ENCODE peak calls at places on chromosomes 3 and 15, in seven cellular contexts. D is heart right ventricle; W is cardiac muscle cell; Y is CD4-positive, alpha-beta T cell; I is RWPE1; Q is HCT116; T is WERI-Rb-1. X is an unnamed sample.

GRCh38 chr3:128336337-128337156 is 130.1 kb downstream of the DNAJB8 start:
- DNase-seq in D (no peak), W (no peak), Y (no peak), I (no peak), Q (no peak), T (no peak), X (no peak)

GRCh38 chr15:59138243-59138642 is 33.3 kb downstream of the CCNB2 start:
- DNase-seq in D (peak), W (peak), Y (peak), I (no peak), Q (peak), T (peak), X (peak)

GRCh38 chr3:62892045-62892444 is 16.8 kb upstream of the CADPS start:
- DNase-seq in D (no peak), W (no peak), Y (no peak), I (no peak), Q (no peak), T (no peak), X (no peak)

GRCh38 chr3:186002884-186003472 is 65.2 kb upstream of the TRA2B start:
- DNase-seq in D (no peak), W (peak), Y (no peak), I (peak), Q (peak), T (peak), X (peak)

GRCh38 chr15:101530224-101530958 is 40.9 kb upstream of the PCSK6 start:
- DNase-seq in D (no peak), W (no peak), Y (no peak), I (no peak), Q (no peak), T (no peak), X (peak)

GRCh38 chr3:10189557-10190374 is 25.0 kb downstream of the IRAK2 start:
- DNase-seq in D (peak), W (peak), Y (no peak), I (peak), Q (no peak), T (no peak), X (peak)

GRCh38 chr3:70930066-70930465 is 617.6 kb upstream of the MDFIC2 start:
- DNase-seq in D (no peak), W (no peak), Y (no peak), I (no peak), Q (no peak), T (no peak), X (no peak)

GRCh38 chr3:51568041-51568440 is 29.5 kb downstream of the RAD54L2 start:
- DNase-seq in D (no peak), W (no peak), Y (no peak), I (no peak), Q (no peak), T (no peak), X (no peak)

GRCh38 chr3:134621824-134622223 is 29.0 kb downstream of the KY start:
- DNase-seq in D (no peak), W (peak), Y (no peak), I (no peak), Q (no peak), T (no peak), X (no peak)

GRCh38 chr3:139939681-139940190 is 4.8 kb downstream of the CLSTN2 start:
- DNase-seq in D (no peak), W (no peak), Y (no peak), I (no peak), Q (no peak), T (no peak), X (no peak)

GRCh38 chr3:39338201-39338600 is 8.7 kb downstream of the CCR8 start:
- DNase-seq in D (no peak), W (no peak), Y (no peak), I (no peak), Q (no peak), T (no peak), X (no peak)

DNA sequence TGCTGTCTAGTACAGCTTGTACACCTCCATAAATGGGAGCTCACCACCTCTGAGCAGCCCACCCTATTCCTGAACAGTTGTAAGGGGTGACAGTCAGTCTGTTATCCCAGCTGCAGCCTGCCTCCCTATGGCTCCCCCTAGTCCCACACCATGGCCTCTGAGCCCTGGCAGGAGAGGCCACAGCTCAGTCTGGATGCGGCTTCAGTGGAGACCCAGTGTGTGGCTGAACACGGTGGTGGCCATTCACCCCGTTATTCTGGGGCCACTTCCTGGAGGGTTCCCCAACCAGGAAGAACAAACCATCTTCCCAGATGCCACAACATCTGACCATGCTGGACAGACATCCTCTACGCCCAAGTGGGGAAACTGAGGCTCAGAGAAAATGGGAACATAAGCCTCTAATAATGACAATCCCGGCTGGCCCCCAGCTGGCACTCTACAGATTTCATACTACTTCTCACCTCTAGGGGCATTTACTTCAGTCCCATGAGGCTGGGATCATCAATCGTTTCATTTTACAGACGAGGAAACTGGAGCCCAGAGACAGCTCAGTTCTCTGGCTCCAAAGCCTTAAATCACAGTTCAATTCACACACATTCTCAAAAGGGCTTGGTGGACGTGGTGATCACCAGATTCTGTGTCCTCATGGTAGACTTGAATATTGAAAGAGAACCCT is 9.3 kb upstream of the GRIP2 start:
- DNase-seq in D (no peak), W (no peak), Y (no peak), I (peak), Q (peak), T (no peak), X (no peak)
- TF ChIP-seq CTCF in D (peak), W (peak), Y (no peak), I (peak), Q (peak), T (peak), X (peak)

GRCh38 chr3:136685882-136686281 is 66.3 kb downstream of the STAG1 start:
- DNase-seq in D (no peak), W (no peak), Y (no peak), I (no peak), Q (no peak), T (no peak), X (no peak)
- TF ChIP-seq CTCF in D (no peak), W (no peak), Y (no peak), I (no peak), Q (no peak), T (no peak), X (no peak)

DNA sequence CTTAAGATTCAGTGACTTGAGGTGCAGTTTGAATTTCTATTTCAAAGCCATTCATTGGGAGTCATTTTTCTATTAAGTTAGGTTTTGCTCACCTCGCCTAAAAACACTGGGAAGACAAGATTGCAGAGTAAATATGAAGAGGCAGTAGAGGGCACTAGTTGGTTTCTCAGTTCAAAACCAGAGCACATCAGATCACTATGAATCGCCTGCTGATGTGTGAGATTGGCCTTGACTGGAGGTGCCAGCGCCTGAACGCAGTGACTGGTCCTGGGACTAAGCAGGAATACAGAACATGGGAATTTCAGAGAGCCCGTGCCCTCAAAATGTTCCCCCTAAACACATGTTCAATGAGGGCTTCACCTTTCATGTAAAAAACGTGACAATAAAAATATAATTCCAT is 229.0 kb downstream of the ITPR1 start:
- DNase-seq in D (peak), W (peak), Y (no peak), I (peak), Q (peak), T (peak), X (peak)
- TF ChIP-seq CTCF in D (peak), W (peak), Y (no peak), I (peak), Q (peak), T (peak), X (peak)

DNA sequence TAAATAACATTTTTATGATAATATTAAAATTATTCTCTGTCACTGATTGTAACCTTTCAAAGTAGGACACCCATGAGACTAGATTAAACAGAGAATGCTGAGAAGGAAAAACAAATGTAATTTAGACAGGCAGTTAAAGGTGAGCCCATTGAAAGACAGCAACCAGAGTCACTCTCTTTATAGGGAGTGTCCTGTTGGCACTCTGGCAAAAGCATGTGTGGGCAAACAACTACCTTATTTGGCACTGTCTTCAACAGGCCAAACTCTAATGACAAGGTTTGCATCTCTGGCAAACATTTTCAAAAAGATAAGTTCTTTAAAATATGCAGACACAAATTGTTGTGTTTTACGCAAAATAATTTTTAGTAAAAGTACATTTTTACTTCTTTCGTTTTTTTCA is 29.8 kb downstream of the NFKBIZ start:
- DNase-seq in D (no peak), W (no peak), Y (no peak), I (no peak), Q (no peak), T (no peak), X (no peak)
- TF ChIP-seq CTCF in D (no peak), W (no peak), Y (no peak), I (no peak), Q (no peak), T (no peak), X (no peak)

DNA sequence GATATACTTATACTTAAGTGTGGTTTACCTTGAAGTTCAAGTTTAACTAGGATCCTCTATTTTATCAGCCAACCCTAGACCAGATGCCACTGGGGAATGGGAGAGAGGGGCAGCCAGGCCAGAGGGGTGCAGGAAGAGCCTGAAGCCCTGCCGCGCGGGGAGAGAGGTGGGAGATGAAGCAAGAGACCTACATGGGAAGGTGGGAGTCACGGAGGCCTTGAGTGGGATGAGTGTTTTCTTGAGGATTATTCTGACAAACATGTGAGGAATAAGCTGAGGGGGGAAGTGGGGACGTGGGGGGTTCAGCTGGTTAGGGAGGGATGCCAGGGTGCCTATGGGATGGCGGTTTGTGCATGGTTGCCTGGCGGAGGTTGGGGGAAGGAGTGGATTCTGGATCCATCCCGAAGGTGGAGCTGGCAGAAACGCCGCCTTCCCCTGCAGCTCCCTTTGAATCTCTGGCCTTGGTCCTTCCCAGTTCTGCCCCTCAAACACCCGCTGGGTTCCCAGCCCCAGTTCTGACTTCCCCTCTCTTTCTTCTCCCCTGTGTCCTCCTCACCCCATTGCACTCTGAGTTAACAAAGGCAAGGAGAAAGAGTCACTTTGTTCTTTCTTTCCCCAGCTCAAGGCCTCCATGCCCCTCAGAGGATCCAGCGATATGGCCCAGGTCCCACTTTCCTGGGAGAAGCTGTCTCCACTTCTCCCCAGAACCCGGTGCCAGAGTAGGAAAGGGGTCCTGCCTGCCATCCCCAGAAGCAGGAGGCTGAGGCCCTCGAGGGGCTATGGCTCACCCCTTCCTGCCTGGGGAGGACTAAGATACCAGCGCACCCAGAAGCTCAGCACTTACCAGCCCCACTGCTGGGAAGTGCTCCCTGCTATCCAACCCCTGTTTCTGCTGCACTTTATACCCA is 274.2 kb downstream of the UACA start:
- DNase-seq in D (no peak), W (no peak), Y (no peak), I (no peak), Q (no peak), T (no peak), X (no peak)
- TF ChIP-seq CTCF in D (no peak), W (no peak), Y (no peak), I (no peak), Q (no peak), T (no peak), X (no peak)

GRCh38 chr3:132007617-132008016 is 27.2 kb downstream of the CPNE4 start:
- DNase-seq in D (no peak), W (no peak), Y (no peak), I (no peak), Q (no peak), T (no peak), X (no peak)

GRCh38 chr3:132008841-132009638 is 25.8 kb downstream of the CPNE4 start:
- DNase-seq in D (no peak), W (no peak), Y (no peak), I (no peak), Q (no peak), T (no peak), X (peak)

GRCh38 chr3:132004571-132004970 is 30.2 kb downstream of the CPNE4 start:
- DNase-seq in D (no peak), W (peak), Y (no peak), I (no peak), Q (no peak), T (no peak), X (no peak)

GRCh38 chr3:132003685-132004084 is 31.1 kb downstream of the CPNE4 start:
- DNase-seq in D (no peak), W (no peak), Y (no peak), I (no peak), Q (no peak), T (no peak), X (no peak)

DNA sequence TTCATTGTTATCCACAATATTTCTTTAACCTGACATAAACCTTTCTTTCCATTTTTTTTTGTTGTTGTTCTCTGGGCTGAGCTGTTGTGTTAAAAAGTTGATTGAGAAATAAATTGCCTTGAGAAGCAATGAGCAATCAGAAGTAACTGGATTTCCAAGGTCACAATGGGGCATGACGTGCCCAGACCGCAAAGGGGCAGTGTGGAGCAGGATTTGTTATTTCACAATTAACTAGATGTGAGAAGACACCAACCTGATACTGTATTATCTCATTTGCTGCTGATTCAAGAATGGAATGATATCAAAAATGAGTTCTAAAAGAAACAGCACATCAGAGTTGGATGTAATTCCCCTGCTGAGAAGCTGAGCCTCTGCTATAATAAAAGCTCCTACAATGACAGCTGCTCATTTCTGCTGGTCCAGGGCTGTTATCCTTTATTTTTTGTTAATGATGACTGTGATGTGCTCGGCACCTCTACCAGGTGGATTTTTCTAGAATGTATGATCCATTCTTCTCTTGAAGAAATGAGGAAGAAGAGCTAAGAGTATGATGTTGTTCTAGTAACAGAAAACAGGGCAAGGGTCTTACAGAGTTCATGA is 28.1 kb downstream of the CPNE4 start:
- DNase-seq in D (peak), W (peak), Y (no peak), I (peak), Q (peak), T (no peak), X (peak)
- TF ChIP-seq CTCF in D (peak), W (peak), Y (no peak), I (peak), Q (peak), T (peak), X (peak)

DNA sequence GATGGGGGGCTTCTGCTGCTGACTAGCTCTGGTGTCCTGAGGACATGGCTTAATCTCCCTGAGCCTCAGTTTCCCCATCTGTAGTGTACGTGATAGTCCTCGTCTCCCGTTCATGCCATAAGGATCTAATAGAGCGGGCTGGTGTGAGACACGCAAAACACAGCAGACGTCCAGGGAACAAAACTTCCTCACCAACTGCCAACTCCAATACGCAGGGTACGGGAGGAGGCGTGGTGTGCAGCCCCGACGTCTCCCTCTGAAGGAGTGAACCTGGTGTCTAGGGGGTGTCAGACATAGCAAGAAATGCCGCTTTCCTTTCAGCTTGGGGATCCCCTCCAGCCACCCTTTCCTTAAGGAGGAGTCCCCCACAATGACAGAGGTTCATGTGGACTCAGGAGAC is 55.0 kb downstream of the SMAD6 start:
- DNase-seq in D (no peak), W (no peak), Y (no peak), I (no peak), Q (no peak), T (no peak), X (no peak)
- TF ChIP-seq CTCF in D (no peak), W (no peak), Y (no peak), I (no peak), Q (no peak), T (no peak), X (no peak)

GRCh38 chr15:29088666-29089065 is 181.0 kb downstream of the NSMCE3 start:
- DNase-seq in D (no peak), W (no peak), Y (no peak), I (no peak), Q (no peak), T (no peak), X (no peak)

GRCh38 chr15:29090617-29091466 is 178.8 kb downstream of the NSMCE3 start:
- DNase-seq in D (no peak), W (peak), Y (peak), I (peak), Q (peak), T (peak), X (no peak)

GRCh38 chr15:29091666-29092065 is 178.0 kb downstream of the NSMCE3 start:
- DNase-seq in D (no peak), W (no peak), Y (no peak), I (no peak), Q (no peak), T (no peak), X (no peak)

GRCh38 chr15:29087521-29088285 is 181.9 kb downstream of the NSMCE3 start:
- DNase-seq in D (no peak), W (no peak), Y (no peak), I (no peak), Q (no peak), T (no peak), X (no peak)

DNA sequence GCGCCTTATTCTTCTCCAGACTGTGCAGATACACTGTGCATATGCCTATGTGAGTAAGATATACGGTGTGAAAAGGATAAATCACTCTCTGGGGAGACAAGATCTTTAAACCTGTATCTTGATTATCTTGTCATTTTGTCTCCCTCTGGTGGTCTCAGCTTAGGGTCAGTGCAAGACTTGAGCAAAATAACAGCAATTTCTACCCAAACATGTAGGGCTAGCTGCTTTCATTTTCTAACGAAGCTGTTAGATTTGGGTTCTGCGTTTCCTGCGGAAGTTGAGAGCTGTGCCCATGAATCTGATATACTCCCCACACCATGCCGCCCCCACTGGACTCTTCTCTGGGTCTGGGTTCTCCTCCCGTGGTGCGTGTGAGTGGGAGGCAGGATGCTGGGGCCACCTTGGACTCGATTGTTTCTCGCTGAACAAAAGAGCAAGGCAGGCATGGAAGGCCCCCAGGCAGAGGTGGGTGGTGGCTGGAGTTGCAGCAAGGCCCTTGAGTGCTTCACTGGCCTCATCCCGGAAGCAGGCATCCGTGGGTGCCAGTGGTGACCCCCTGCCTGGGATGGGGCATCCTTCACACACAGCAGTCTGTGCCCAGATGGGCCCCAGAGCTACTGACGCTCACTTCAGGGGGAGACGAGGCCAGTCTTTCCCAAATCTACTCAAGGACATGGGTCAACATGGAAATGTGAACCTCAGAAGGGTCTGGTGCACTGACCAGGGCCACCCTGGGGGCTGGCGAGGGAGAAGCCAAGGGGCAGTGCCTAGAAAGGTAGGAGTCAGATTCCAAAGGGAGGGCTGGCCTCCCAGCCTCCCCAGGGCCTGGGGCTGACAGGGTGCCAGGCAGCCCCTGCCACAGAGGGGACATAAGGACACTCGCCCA is 179.6 kb downstream of the NSMCE3 start:
- DNase-seq in D (no peak), W (peak), Y (no peak), I (no peak), Q (no peak), T (no peak), X (no peak)
- TF ChIP-seq CTCF in D (no peak), W (peak), Y (no peak), I (no peak), Q (no peak), T (peak), X (no peak)